ENCODE peak calls at places on chromosome 4, in ten cellular contexts. Z, D, O, N, F, P, A, K, S and G are unnamed samples.

GRCh38 chr4:186746581-186746980 is 22.9 kb upstream of the FAT1 start:
- ATAC-seq in Z (no peak), D (no peak), O (no peak), N (no peak), F (no peak), P (no peak), A (no peak), K (no peak), S (no peak), G (no peak)

GRCh38 chr4:24837781-24838180 is 42.4 kb downstream of the SOD3 start:
- ATAC-seq in Z (no peak), D (no peak), O (no peak), N (no peak), F (no peak), P (no peak), A (no peak), K (no peak), S (no peak), G (no peak)

GRCh38 chr4:186934841-186935443 is 211.3 kb upstream of the FAT1 start:
- ATAC-seq in Z (no peak), D (peak; percentile 68), O (no peak), N (no peak), F (no peak), P (no peak), A (no peak), K (peak; percentile 66), S (no peak), G (no peak)

GRCh38 chr4:169263791-169264392 is 6.9 kb downstream of the SH3RF1 start:
- ATAC-seq in Z (no peak), D (peak; percentile 70), O (no peak), N (no peak), F (no peak), P (peak; percentile 33), A (no peak), K (peak; percentile 67), S (no peak), G (no peak)

GRCh38 chr4:41384992-41385391 is 128.3 kb downstream of the UCHL1 start:
- ATAC-seq in Z (no peak), D (peak; percentile 59), O (no peak), N (no peak), F (no peak), P (peak; percentile 52), A (no peak), K (peak; percentile 30), S (peak; percentile 74), G (peak; percentile 41)

GRCh38 chr4:145047151-145047550 is 50.8 kb downstream of the ANAPC10 start:
- ATAC-seq in Z (no peak), D (no peak), O (no peak), N (no peak), F (no peak), P (no peak), A (no peak), K (no peak), S (peak; percentile 96), G (no peak)

GRCh38 chr4:56633486-56633885 is 47.6 kb downstream of the HOPX start:
- ATAC-seq in Z (peak; percentile 47), D (no peak), O (no peak), N (no peak), F (no peak), P (no peak), A (no peak), K (no peak), S (no peak), G (no peak)

GRCh38 chr4:26152051-26152450 is 168.8 kb upstream of the RBPJ start:
- ATAC-seq in Z (no peak), D (no peak), O (no peak), N (no peak), F (no peak), P (no peak), A (no peak), K (no peak), S (no peak), G (no peak)

GRCh38 chr4:181528570-181529184 is 714.5 kb upstream of the TENM3 start:
- ATAC-seq in Z (peak; percentile 96), D (peak; percentile 94), O (peak; percentile 97), N (no peak), F (no peak), P (peak; percentile 83), A (no peak), K (peak; percentile 99), S (peak; percentile 77), G (no peak)

GRCh38 chr4:22417408-22417807 is 98.5 kb downstream of the ADGRA3 start:
- ATAC-seq in Z (no peak), D (peak; percentile 15), O (no peak), N (no peak), F (peak; percentile 89), P (no peak), A (no peak), K (peak; percentile 63), S (no peak), G (no peak)

GRCh38 chr4:11769425-11769824 is 340.7 kb upstream of the HS3ST1 start:
- ATAC-seq in Z (no peak), D (peak; percentile 35), O (no peak), N (no peak), F (no peak), P (no peak), A (no peak), K (peak; percentile 57), S (peak; percentile 38), G (peak; percentile 46)

GRCh38 chr4:48428926-48429325 is 54.2 kb upstream of the SLC10A4 start:
- ATAC-seq in Z (no peak), D (no peak), O (no peak), N (no peak), F (peak; percentile 62), P (no peak), A (no peak), K (no peak), S (no peak), G (no peak)

GRCh38 chr4:139145552-139145932 is 31.5 kb downstream of the ELF2 start:
- ATAC-seq in Z (no peak), D (no peak), O (no peak), N (no peak), F (no peak), P (no peak), A (no peak), K (no peak), S (no peak), G (no peak)

GRCh38 chr4:16530688-16531635 is 304.7 kb upstream of the TAPT1 start:
- ATAC-seq in Z (no peak), D (no peak), O (no peak), N (no peak), F (no peak), P (no peak), A (no peak), K (peak; percentile 36), S (no peak), G (no peak)

GRCh38 chr4:40648742-40649281 is 19.1 kb upstream of the RBM47 start:
- ATAC-seq in Z (no peak), D (peak; percentile 54), O (no peak), N (no peak), F (no peak), P (no peak), A (no peak), K (peak; percentile 52), S (peak; percentile 34), G (peak; percentile 25)

GRCh38 chr4:144178414-144178813 is 37.9 kb upstream of the GYPA start:
- ATAC-seq in Z (no peak), D (no peak), O (no peak), N (no peak), F (no peak), P (no peak), A (no peak), K (no peak), S (no peak), G (no peak)

GRCh38 chr4:76535603-76536380 is 100.8 kb downstream of the SHROOM3 start:
- ATAC-seq in Z (no peak), D (no peak), O (no peak), N (no peak), F (no peak), P (no peak), A (no peak), K (no peak), S (no peak), G (no peak)

GRCh38 chr4:123606946-123607542 is 210.4 kb downstream of the SPRY1 start:
- ATAC-seq in Z (no peak), D (peak; percentile 53), O (no peak), N (no peak), F (peak; percentile 64), P (no peak), A (peak; percentile 77), K (no peak), S (no peak), G (no peak)

GRCh38 chr4:6018331-6018730 is at the start of gene C4orf50:
- ATAC-seq in Z (no peak), D (no peak), O (no peak), N (no peak), F (no peak), P (no peak), A (no peak), K (no peak), S (no peak), G (no peak)

GRCh38 chr4:6857009-6857882 is 52.4 kb upstream of the TBC1D14 start:
- ATAC-seq in Z (no peak), D (no peak), O (peak; percentile 49), N (no peak), F (no peak), P (no peak), A (no peak), K (no peak), S (peak; percentile 43), G (peak; percentile 57)

GRCh38 chr4:160247091-160247656 is 1144.3 kb downstream of the RAPGEF2 start:
- ATAC-seq in Z (no peak), D (peak; percentile 35), O (no peak), N (no peak), F (no peak), P (no peak), A (no peak), K (no peak), S (no peak), G (no peak)

GRCh38 chr4:56940403-56940802 is 32.7 kb downstream of the REST start:
- ATAC-seq in Z (no peak), D (no peak), O (no peak), N (no peak), F (no peak), P (no peak), A (no peak), K (no peak), S (no peak), G (no peak)

GRCh38 chr4:83364312-83364711 is 29.7 kb upstream of the HPSE start:
- ATAC-seq in Z (no peak), D (no peak), O (no peak), N (no peak), F (no peak), P (no peak), A (no peak), K (no peak), S (no peak), G (no peak)

GRCh38 chr4:38676986-38677385 is 13.0 kb downstream of the KLF3 start:
- ATAC-seq in Z (no peak), D (no peak), O (no peak), N (no peak), F (no peak), P (no peak), A (no peak), K (no peak), S (no peak), G (no peak)

GRCh38 chr4:127103723-127104122 is 529.0 kb upstream of the INTU start:
- ATAC-seq in Z (no peak), D (peak; percentile 33), O (no peak), N (no peak), F (no peak), P (no peak), A (no peak), K (peak; percentile 81), S (peak; percentile 96), G (no peak)

GRCh38 chr4:162131256-162131655 is 32.5 kb downstream of the FSTL5 start:
- ATAC-seq in Z (peak; percentile 67), D (no peak), O (no peak), N (no peak), F (no peak), P (no peak), A (no peak), K (no peak), S (no peak), G (no peak)

GRCh38 chr4:95248713-95249401 is 299.9 kb downstream of the UNC5C start:
- ATAC-seq in Z (no peak), D (no peak), O (no peak), N (no peak), F (peak; percentile 84), P (no peak), A (no peak), K (no peak), S (no peak), G (no peak)